ENCODE peak calls at places on chromosome X, in five cellular contexts. One of them, this sample, is unnamed.

GRCh38 chrX:131366387-131366786 is 77.3 kb upstream of the IGSF1 start:
- DNase-seq in K562: peak; percentile 9
- DNase-seq in breast epithelium: no peak
- DNase-seq in endothelial cell of umbilical vein: peak; percentile 0
- DNase-seq in HCT116: no peak
- DNase-seq in this sample: no peak

GRCh38 chrX:34909151-34909550 is 33.4 kb upstream of the FAM47B start:
- DNase-seq in HCT116: no peak
- DNase-seq in endothelial cell of umbilical vein: no peak
- DNase-seq in K562: no peak
- DNase-seq in breast epithelium: no peak
- DNase-seq in this sample: no peak

GRCh38 chrX:25144043-25144940 is 128.5 kb upstream of the ARX start:
- DNase-seq in K562: peak; percentile 23
- DNase-seq in endothelial cell of umbilical vein: peak; percentile 43
- DNase-seq in breast epithelium: peak; percentile 19
- DNase-seq in HCT116: peak; percentile 26
- DNase-seq in this sample: no peak

GRCh38 chrX:108001218-108001814 is 19.1 kb upstream of the TEX13B start:
- DNase-seq in HCT116: peak; percentile 21
- DNase-seq in breast epithelium: no peak
- DNase-seq in K562: peak; percentile 13
- DNase-seq in endothelial cell of umbilical vein: peak; percentile 34
- DNase-seq in this sample: no peak

GRCh38 chrX:71144651-71145050 is at the start of gene NLGN3:
- DNase-seq in breast epithelium: no peak
- DNase-seq in K562: no peak
- DNase-seq in HCT116: no peak
- DNase-seq in endothelial cell of umbilical vein: no peak
- DNase-seq in this sample: no peak

GRCh38 chrX:67721321-67721720 is 177.5 kb downstream of the AR start:
- DNase-seq in breast epithelium: no peak
- DNase-seq in K562: no peak
- DNase-seq in HCT116: no peak
- DNase-seq in endothelial cell of umbilical vein: peak; percentile 48
- DNase-seq in this sample: no peak

GRCh38 chrX:63250253-63250868 is 100.8 kb downstream of the SPIN4 start:
- DNase-seq in breast epithelium: peak; percentile 18
- DNase-seq in HCT116: peak; percentile 69
- DNase-seq in K562: peak; percentile 15
- DNase-seq in endothelial cell of umbilical vein: peak; percentile 72
- DNase-seq in this sample: no peak

GRCh38 chrX:39675619-39676018 is 422.1 kb downstream of the BCOR start:
- DNase-seq in breast epithelium: no peak
- DNase-seq in endothelial cell of umbilical vein: no peak
- DNase-seq in K562: no peak
- DNase-seq in HCT116: no peak
- DNase-seq in this sample: no peak

GRCh38 chrX:33211356-33212254 is at the start of gene DMD:
- DNase-seq in endothelial cell of umbilical vein: peak; percentile 88
- DNase-seq in K562: no peak
- DNase-seq in HCT116: no peak
- DNase-seq in breast epithelium: peak; percentile 75
- DNase-seq in this sample: no peak

GRCh38 chrX:133007458-133007857 is 49.0 kb upstream of the HS6ST2 start:
- DNase-seq in breast epithelium: no peak
- DNase-seq in endothelial cell of umbilical vein: no peak
- DNase-seq in K562: no peak
- DNase-seq in HCT116: no peak
- DNase-seq in this sample: no peak

GRCh38 chrX:100980608-100981497 is 11.3 kb downstream of the ARL13A start:
- DNase-seq in HCT116: peak; percentile 73
- DNase-seq in K562: no peak
- DNase-seq in breast epithelium: peak; percentile 38
- DNase-seq in endothelial cell of umbilical vein: peak; percentile 69
- DNase-seq in this sample: no peak

GRCh38 chrX:115687595-115687994 is 126.6 kb downstream of the PLS3 start:
- DNase-seq in endothelial cell of umbilical vein: no peak
- DNase-seq in HCT116: no peak
- DNase-seq in breast epithelium: no peak
- DNase-seq in K562: no peak
- DNase-seq in this sample: no peak

GRCh38 chrX:54785901-54786300 is 12.2 kb downstream of the ITIH6 start:
- DNase-seq in HCT116: no peak
- DNase-seq in K562: peak; percentile 9
- DNase-seq in endothelial cell of umbilical vein: no peak
- DNase-seq in breast epithelium: no peak
- DNase-seq in this sample: no peak

GRCh38 chrX:137550561-137551305 is 15.2 kb upstream of the ZIC3 start:
- DNase-seq in K562: no peak
- DNase-seq in HCT116: no peak
- DNase-seq in endothelial cell of umbilical vein: no peak
- DNase-seq in breast epithelium: no peak
- DNase-seq in this sample: no peak

GRCh38 chrX:41076742-41077141 is 8.5 kb upstream of the USP9X start:
- DNase-seq in endothelial cell of umbilical vein: no peak
- DNase-seq in K562: no peak
- DNase-seq in HCT116: no peak
- DNase-seq in breast epithelium: no peak
- DNase-seq in this sample: no peak

GRCh38 chrX:11461181-11462001 is 168.2 kb downstream of the AMELX start:
- DNase-seq in endothelial cell of umbilical vein: peak; percentile 51
- DNase-seq in breast epithelium: no peak
- DNase-seq in K562: peak; percentile 87
- DNase-seq in HCT116: no peak
- DNase-seq in this sample: no peak

GRCh38 chrX:31212856-31213748 is 141.3 kb upstream of the FTHL17 start:
- DNase-seq in K562: no peak
- DNase-seq in HCT116: no peak
- DNase-seq in breast epithelium: no peak
- DNase-seq in endothelial cell of umbilical vein: peak; percentile 9
- DNase-seq in this sample: no peak

GRCh38 chrX:21745756-21746155 is 12.2 kb downstream of the SMPX start:
- DNase-seq in K562: peak; percentile 9
- DNase-seq in HCT116: no peak
- DNase-seq in endothelial cell of umbilical vein: peak; percentile 24
- DNase-seq in breast epithelium: no peak
- DNase-seq in this sample: no peak

GRCh38 chrX:16586371-16587112 is 63.4 kb upstream of the S100G start:
- DNase-seq in endothelial cell of umbilical vein: no peak
- DNase-seq in HCT116: no peak
- DNase-seq in K562: no peak
- DNase-seq in breast epithelium: no peak
- DNase-seq in this sample: no peak

GRCh38 chrX:53022381-53022780 is 26.2 kb upstream of the GPR173 start:
- DNase-seq in breast epithelium: no peak
- DNase-seq in K562: no peak
- DNase-seq in HCT116: no peak
- DNase-seq in endothelial cell of umbilical vein: no peak
- DNase-seq in this sample: no peak

GRCh38 chrX:155293771-155294170 is 29.5 kb upstream of the RAB39B start:
- DNase-seq in endothelial cell of umbilical vein: no peak
- DNase-seq in breast epithelium: no peak
- DNase-seq in HCT116: no peak
- DNase-seq in K562: no peak
- DNase-seq in this sample: no peak

GRCh38 chrX:40172169-40172979 is 74.6 kb upstream of the BCOR start:
- DNase-seq in HCT116: no peak
- DNase-seq in K562: peak; percentile 90
- DNase-seq in breast epithelium: no peak
- DNase-seq in endothelial cell of umbilical vein: peak; percentile 58
- DNase-seq in this sample: peak; percentile 94

GRCh38 chrX:115560211-115560977 is 580 bp upstream of the PLS3 start:
- DNase-seq in HCT116: peak; percentile 48
- DNase-seq in K562: no peak
- DNase-seq in endothelial cell of umbilical vein: peak; percentile 70
- DNase-seq in breast epithelium: peak; percentile 59
- DNase-seq in this sample: no peak

GRCh38 chrX:16461968-16462367 is 188.0 kb upstream of the S100G start:
- DNase-seq in breast epithelium: no peak
- DNase-seq in K562: no peak
- DNase-seq in endothelial cell of umbilical vein: no peak
- DNase-seq in HCT116: no peak
- DNase-seq in this sample: no peak

GRCh38 chrX:12309733-12310054 is 171.4 kb downstream of the FRMPD4 start:
- DNase-seq in K562: no peak
- DNase-seq in endothelial cell of umbilical vein: no peak
- DNase-seq in breast epithelium: no peak
- DNase-seq in HCT116: no peak
- DNase-seq in this sample: no peak

GRCh38 chrX:72021975-72022374 is 109.7 kb downstream of the RTL5 start:
- DNase-seq in HCT116: no peak
- DNase-seq in K562: peak; percentile 11
- DNase-seq in endothelial cell of umbilical vein: no peak
- DNase-seq in breast epithelium: no peak
- DNase-seq in this sample: no peak

GRCh38 chrX:17933856-17934255 is 72.8 kb upstream of the RAI2 start:
- DNase-seq in endothelial cell of umbilical vein: no peak
- DNase-seq in HCT116: no peak
- DNase-seq in breast epithelium: no peak
- DNase-seq in K562: no peak
- DNase-seq in this sample: no peak

GRCh38 chrX:97527725-97528124 is 644.0 kb downstream of the RPA4 start:
- DNase-seq in K562: no peak
- DNase-seq in HCT116: no peak
- DNase-seq in breast epithelium: no peak
- DNase-seq in endothelial cell of umbilical vein: no peak
- DNase-seq in this sample: no peak

GRCh38 chrX:40073439-40074054 is 24.2 kb downstream of the BCOR start:
- DNase-seq in HCT116: no peak
- DNase-seq in K562: no peak
- DNase-seq in breast epithelium: no peak
- DNase-seq in endothelial cell of umbilical vein: no peak
- DNase-seq in this sample: no peak

GRCh38 chrX:48574270-48575266 is at the start of gene RBM3:
- DNase-seq in breast epithelium: peak; percentile 93
- DNase-seq in K562: peak; percentile 94
- DNase-seq in endothelial cell of umbilical vein: peak; percentile 90
- DNase-seq in HCT116: peak; percentile 77
- DNase-seq in this sample: peak; percentile 95
- H3K4me3 ChIP-seq in breast epithelium: peak within 1 kb of the TSS; percentile 82
- H3K4me3 ChIP-seq in K562: peak within 1 kb of the TSS; percentile 90
- H3K4me3 ChIP-seq in endothelial cell of umbilical vein: peak within 1 kb of the TSS; percentile 75
- H3K4me3 ChIP-seq in HCT116: peak within 1 kb of the TSS; percentile 90
- H3K4me3 ChIP-seq in this sample: peak within 1 kb of the TSS; percentile 61

GRCh38 chrX:23344208-23344903 is 9.7 kb downstream of the PTCHD1 start:
- DNase-seq in K562: no peak
- DNase-seq in HCT116: no peak
- DNase-seq in endothelial cell of umbilical vein: no peak
- DNase-seq in breast epithelium: no peak
- DNase-seq in this sample: no peak
- TF ChIP-seq POLR2AphosphoS5 in K562: no peak
- TF ChIP-seq POLR2AphosphoS5 in HCT116: no peak
- TF ChIP-seq POLR2AphosphoS5 in endothelial cell of umbilical vein: no peak
- TF ChIP-seq POLR2AphosphoS5 in breast epithelium: no peak
- TF ChIP-seq POLR2AphosphoS5 in this sample: no peak

GRCh38 chrX:13911581-13911980 is 94.7 kb upstream of the GPM6B start:
- DNase-seq in endothelial cell of umbilical vein: no peak
- DNase-seq in K562: no peak
- DNase-seq in HCT116: no peak
- DNase-seq in breast epithelium: no peak
- DNase-seq in this sample: no peak

GRCh38 chrX:13901354-13901753 is 84.5 kb upstream of the GPM6B start:
- DNase-seq in HCT116: no peak
- DNase-seq in endothelial cell of umbilical vein: no peak
- DNase-seq in breast epithelium: no peak
- DNase-seq in K562: no peak
- DNase-seq in this sample: no peak

GRCh38 chrX:13903405-13903804 is 86.5 kb upstream of the GPM6B start:
- DNase-seq in endothelial cell of umbilical vein: no peak
- DNase-seq in HCT116: no peak
- DNase-seq in K562: no peak
- DNase-seq in breast epithelium: no peak
- DNase-seq in this sample: no peak

GRCh38 chrX:13902406-13902805 is 85.5 kb upstream of the GPM6B start:
- DNase-seq in breast epithelium: no peak
- DNase-seq in K562: no peak
- DNase-seq in HCT116: no peak
- DNase-seq in endothelial cell of umbilical vein: no peak
- DNase-seq in this sample: no peak

DNA sequence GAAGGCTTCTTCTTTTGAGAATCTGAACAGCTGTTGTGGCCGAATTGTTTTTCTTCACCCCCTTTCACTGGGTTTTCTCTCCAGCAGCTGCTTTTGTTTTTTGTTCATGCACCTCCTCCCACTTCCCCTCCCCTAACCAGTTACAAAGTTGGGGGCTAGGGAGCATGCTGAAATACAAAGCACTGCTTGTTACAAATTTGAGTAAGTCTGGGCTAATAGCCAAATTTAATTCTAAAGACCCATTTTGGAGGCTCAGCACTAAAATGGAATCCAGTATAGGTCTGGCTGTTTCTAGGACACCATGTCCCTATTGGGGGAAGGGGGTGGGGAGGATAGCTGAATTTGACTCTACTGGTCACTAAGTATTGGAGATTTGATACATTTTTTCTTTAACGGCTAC is 89.2 kb upstream of the GPM6B start:
- DNase-seq in K562: no peak
- DNase-seq in breast epithelium: no peak
- DNase-seq in HCT116: no peak
- DNase-seq in endothelial cell of umbilical vein: no peak
- DNase-seq in this sample: no peak
- TF ChIP-seq POLR2A in K562: no peak
- TF ChIP-seq POLR2A in breast epithelium: no peak
- TF ChIP-seq POLR2A in HCT116: no peak
- TF ChIP-seq POLR2A in endothelial cell of umbilical vein: no peak
- TF ChIP-seq POLR2A in this sample: no peak

GRCh38 chrX:149540621-149541520 is at the start of gene EOLA1:
- DNase-seq in K562: peak; percentile 64
- DNase-seq in breast epithelium: peak; percentile 86
- DNase-seq in HCT116: peak; percentile 90
- DNase-seq in endothelial cell of umbilical vein: peak; percentile 96
- DNase-seq in this sample: peak; percentile 96

GRCh38 chrX:149541521-149542047 is 772 bp downstream of the EOLA1 start:
- DNase-seq in K562: peak; percentile 21
- DNase-seq in HCT116: no peak
- DNase-seq in endothelial cell of umbilical vein: no peak
- DNase-seq in breast epithelium: no peak
- DNase-seq in this sample: no peak

GRCh38 chrX:149539283-149540132 is 1.3 kb upstream of the EOLA1 start:
- DNase-seq in HCT116: peak; percentile 77
- DNase-seq in breast epithelium: peak; percentile 87
- DNase-seq in K562: peak; percentile 87
- DNase-seq in endothelial cell of umbilical vein: peak; percentile 93
- DNase-seq in this sample: peak; percentile 89

DNA sequence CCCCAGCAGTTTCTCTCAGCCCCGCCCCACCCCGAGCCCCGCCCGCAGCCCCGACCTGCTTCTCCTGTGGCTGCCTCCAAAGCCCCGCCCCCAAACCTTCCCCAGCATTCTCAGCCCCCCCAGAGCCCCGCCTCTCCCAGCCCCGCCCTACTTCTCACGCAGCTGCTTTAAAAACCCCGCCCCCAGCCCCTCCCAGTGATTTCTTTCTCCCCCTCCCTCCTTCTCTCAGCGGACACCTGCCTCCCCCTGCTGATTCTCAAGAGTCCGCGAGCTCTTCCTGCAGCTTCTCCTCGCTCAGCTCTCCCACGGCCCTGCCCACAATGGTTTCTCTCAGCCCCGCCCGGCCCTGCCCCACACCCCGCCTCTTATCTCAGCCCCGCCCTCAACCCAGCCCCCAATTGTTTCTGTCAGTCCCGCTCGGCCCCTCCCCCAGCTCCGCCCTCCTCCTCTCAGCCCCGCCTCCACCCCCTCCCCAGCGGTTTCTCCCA is 635 bp upstream of the EOLA1 start:
- DNase-seq in breast epithelium: peak; percentile 89
- DNase-seq in endothelial cell of umbilical vein: no peak
- DNase-seq in HCT116: peak; percentile 63
- DNase-seq in K562: peak; percentile 92
- DNase-seq in this sample: no peak
- H3K4me3 ChIP-seq in breast epithelium: peak overlapping the region; percentile 74
- H3K4me3 ChIP-seq in endothelial cell of umbilical vein: no peak overlapping the region
- H3K4me3 ChIP-seq in HCT116: peak overlapping the region; percentile 77
- H3K4me3 ChIP-seq in K562: peak overlapping the region; percentile 71
- H3K4me3 ChIP-seq in this sample: peak overlapping the region; percentile 67